ENCODE peak calls at places on chromosome 15, in ten cellular contexts. One of them, this sample, is unnamed.
A peak's percentile ranks its signal among the peaks of the same experiment; 100 is the strongest.

GRCh38 chr15:31930967-31931366 is 99.3 kb upstream of the CHRNA7 start:
- DNase-seq in AG10803: no peak
- DNase-seq in EH: no peak
- DNase-seq in WTC11: no peak
- DNase-seq in activated T-cell treated with anti-CD3 and anti-CD28 coated beads, Interleukin-2, amount 50 U/mL, for 1 hour: no peak
- DNase-seq in frontal cortex: no peak
- DNase-seq in posterior vena cava: no peak
- DNase-seq in GDM1: no peak
- DNase-seq in anterior cingulate cortex: no peak
- DNase-seq in amniotic stem cell: no peak
- DNase-seq in this sample: no peak

GRCh38 chr15:84961114-84961452 is 20.6 kb upstream of the PDE8A start:
- DNase-seq in AG10803: peak; percentile 42
- DNase-seq in EH: peak; percentile 70
- DNase-seq in WTC11: no peak
- DNase-seq in activated T-cell treated with anti-CD3 and anti-CD28 coated beads, Interleukin-2, amount 50 U/mL, for 1 hour: no peak
- DNase-seq in frontal cortex: no peak
- DNase-seq in posterior vena cava: no peak
- DNase-seq in GDM1: no peak
- DNase-seq in anterior cingulate cortex: no peak
- DNase-seq in amniotic stem cell: peak; percentile 36
- DNase-seq in this sample: peak; percentile 80

GRCh38 chr15:58598829-58599210 is 150.7 kb downstream of the ADAM10 start:
- DNase-seq in AG10803: no peak
- DNase-seq in EH: no peak
- DNase-seq in WTC11: no peak
- DNase-seq in activated T-cell treated with anti-CD3 and anti-CD28 coated beads, Interleukin-2, amount 50 U/mL, for 1 hour: no peak
- DNase-seq in frontal cortex: no peak
- DNase-seq in posterior vena cava: no peak
- DNase-seq in GDM1: no peak
- DNase-seq in anterior cingulate cortex: no peak
- DNase-seq in amniotic stem cell: no peak
- DNase-seq in this sample: no peak

GRCh38 chr15:89090791-89091666 is 2.8 kb downstream of the ABHD2 start:
- DNase-seq in AG10803: peak; percentile 72
- DNase-seq in EH: peak; percentile 89
- DNase-seq in WTC11: no peak
- DNase-seq in activated T-cell treated with anti-CD3 and anti-CD28 coated beads, Interleukin-2, amount 50 U/mL, for 1 hour: peak; percentile 52
- DNase-seq in frontal cortex: no peak
- DNase-seq in posterior vena cava: peak; percentile 92
- DNase-seq in GDM1: peak; percentile 55
- DNase-seq in anterior cingulate cortex: peak; percentile 26
- DNase-seq in amniotic stem cell: peak; percentile 44
- DNase-seq in this sample: peak; percentile 89

GRCh38 chr15:83784975-83785374 is 131.1 kb downstream of the ADAMTSL3 start:
- DNase-seq in AG10803: no peak
- DNase-seq in EH: no peak
- DNase-seq in WTC11: no peak
- DNase-seq in activated T-cell treated with anti-CD3 and anti-CD28 coated beads, Interleukin-2, amount 50 U/mL, for 1 hour: no peak
- DNase-seq in frontal cortex: no peak
- DNase-seq in posterior vena cava: no peak
- DNase-seq in GDM1: no peak
- DNase-seq in anterior cingulate cortex: no peak
- DNase-seq in amniotic stem cell: no peak
- DNase-seq in this sample: no peak

GRCh38 chr15:28786521-28786920 is 61.9 kb downstream of the GOLGA6L7 start:
- DNase-seq in AG10803: peak; percentile 70
- DNase-seq in EH: peak; percentile 25
- DNase-seq in WTC11: no peak
- DNase-seq in activated T-cell treated with anti-CD3 and anti-CD28 coated beads, Interleukin-2, amount 50 U/mL, for 1 hour: no peak
- DNase-seq in frontal cortex: no peak
- DNase-seq in posterior vena cava: no peak
- DNase-seq in GDM1: no peak
- DNase-seq in anterior cingulate cortex: no peak
- DNase-seq in amniotic stem cell: no peak
- DNase-seq in this sample: no peak

GRCh38 chr15:91782221-91782620 is 71.3 kb upstream of the SLCO3A1 start:
- DNase-seq in AG10803: no peak
- DNase-seq in EH: no peak
- DNase-seq in WTC11: no peak
- DNase-seq in activated T-cell treated with anti-CD3 and anti-CD28 coated beads, Interleukin-2, amount 50 U/mL, for 1 hour: no peak
- DNase-seq in frontal cortex: no peak
- DNase-seq in posterior vena cava: no peak
- DNase-seq in GDM1: no peak
- DNase-seq in anterior cingulate cortex: no peak
- DNase-seq in amniotic stem cell: no peak
- DNase-seq in this sample: no peak

GRCh38 chr15:79524531-79524930 is 92.4 kb downstream of the MINAR1 start:
- DNase-seq in AG10803: no peak
- DNase-seq in EH: no peak
- DNase-seq in WTC11: no peak
- DNase-seq in activated T-cell treated with anti-CD3 and anti-CD28 coated beads, Interleukin-2, amount 50 U/mL, for 1 hour: no peak
- DNase-seq in frontal cortex: no peak
- DNase-seq in posterior vena cava: no peak
- DNase-seq in GDM1: no peak
- DNase-seq in anterior cingulate cortex: no peak
- DNase-seq in amniotic stem cell: no peak
- DNase-seq in this sample: no peak

GRCh38 chr15:89030311-89030710 is 57.9 kb upstream of the ABHD2 start:
- DNase-seq in AG10803: no peak
- DNase-seq in EH: peak; percentile 47
- DNase-seq in WTC11: no peak
- DNase-seq in activated T-cell treated with anti-CD3 and anti-CD28 coated beads, Interleukin-2, amount 50 U/mL, for 1 hour: no peak
- DNase-seq in frontal cortex: no peak
- DNase-seq in posterior vena cava: no peak
- DNase-seq in GDM1: no peak
- DNase-seq in anterior cingulate cortex: no peak
- DNase-seq in amniotic stem cell: no peak
- DNase-seq in this sample: peak; percentile 47

GRCh38 chr15:100572362-100572983 is 29.5 kb downstream of the LINS1 start:
- DNase-seq in AG10803: peak; percentile 24
- DNase-seq in EH: peak; percentile 15
- DNase-seq in WTC11: no peak
- DNase-seq in activated T-cell treated with anti-CD3 and anti-CD28 coated beads, Interleukin-2, amount 50 U/mL, for 1 hour: no peak
- DNase-seq in frontal cortex: no peak
- DNase-seq in posterior vena cava: no peak
- DNase-seq in GDM1: no peak
- DNase-seq in anterior cingulate cortex: no peak
- DNase-seq in amniotic stem cell: no peak
- DNase-seq in this sample: peak; percentile 17

GRCh38 chr15:47787875-47788274 is 70.6 kb downstream of the SEMA6D start:
- DNase-seq in AG10803: no peak
- DNase-seq in EH: no peak
- DNase-seq in WTC11: no peak
- DNase-seq in activated T-cell treated with anti-CD3 and anti-CD28 coated beads, Interleukin-2, amount 50 U/mL, for 1 hour: no peak
- DNase-seq in frontal cortex: no peak
- DNase-seq in posterior vena cava: no peak
- DNase-seq in GDM1: no peak
- DNase-seq in anterior cingulate cortex: no peak
- DNase-seq in amniotic stem cell: no peak
- DNase-seq in this sample: no peak

GRCh38 chr15:48914717-48915116 is 36.8 kb downstream of the EID1 start:
- DNase-seq in AG10803: no peak
- DNase-seq in EH: no peak
- DNase-seq in WTC11: no peak
- DNase-seq in activated T-cell treated with anti-CD3 and anti-CD28 coated beads, Interleukin-2, amount 50 U/mL, for 1 hour: no peak
- DNase-seq in frontal cortex: no peak
- DNase-seq in posterior vena cava: no peak
- DNase-seq in GDM1: no peak
- DNase-seq in anterior cingulate cortex: no peak
- DNase-seq in amniotic stem cell: no peak
- DNase-seq in this sample: no peak

GRCh38 chr15:69668963-69669362 is 216.3 kb downstream of the RPLP1 start:
- DNase-seq in AG10803: no peak
- DNase-seq in EH: no peak
- DNase-seq in WTC11: no peak
- DNase-seq in activated T-cell treated with anti-CD3 and anti-CD28 coated beads, Interleukin-2, amount 50 U/mL, for 1 hour: no peak
- DNase-seq in frontal cortex: no peak
- DNase-seq in posterior vena cava: peak; percentile 67
- DNase-seq in GDM1: peak; percentile 52
- DNase-seq in anterior cingulate cortex: no peak
- DNase-seq in amniotic stem cell: no peak
- DNase-seq in this sample: peak; percentile 3

GRCh38 chr15:85941186-85941855 is 138.3 kb upstream of the AGBL1 start:
- DNase-seq in AG10803: peak; percentile 15
- DNase-seq in EH: no peak
- DNase-seq in WTC11: no peak
- DNase-seq in activated T-cell treated with anti-CD3 and anti-CD28 coated beads, Interleukin-2, amount 50 U/mL, for 1 hour: no peak
- DNase-seq in frontal cortex: no peak
- DNase-seq in posterior vena cava: no peak
- DNase-seq in GDM1: no peak
- DNase-seq in anterior cingulate cortex: no peak
- DNase-seq in amniotic stem cell: no peak
- DNase-seq in this sample: peak; percentile 67

GRCh38 chr15:78850926-78851600 is 21.6 kb upstream of the MORF4L1 start:
- DNase-seq in AG10803: no peak
- DNase-seq in EH: no peak
- DNase-seq in WTC11: no peak
- DNase-seq in activated T-cell treated with anti-CD3 and anti-CD28 coated beads, Interleukin-2, amount 50 U/mL, for 1 hour: no peak
- DNase-seq in frontal cortex: no peak
- DNase-seq in posterior vena cava: peak; percentile 29
- DNase-seq in GDM1: no peak
- DNase-seq in anterior cingulate cortex: peak; percentile 49
- DNase-seq in amniotic stem cell: no peak
- DNase-seq in this sample: no peak

GRCh38 chr15:95922431-95922830 is 408.1 kb upstream of the NR2F2 start:
- DNase-seq in AG10803: no peak
- DNase-seq in EH: no peak
- DNase-seq in WTC11: no peak
- DNase-seq in activated T-cell treated with anti-CD3 and anti-CD28 coated beads, Interleukin-2, amount 50 U/mL, for 1 hour: no peak
- DNase-seq in frontal cortex: no peak
- DNase-seq in posterior vena cava: no peak
- DNase-seq in GDM1: no peak
- DNase-seq in anterior cingulate cortex: no peak
- DNase-seq in amniotic stem cell: no peak
- DNase-seq in this sample: peak; percentile 11

GRCh38 chr15:48365575-48365974 is 34.3 kb downstream of the DUT start:
- DNase-seq in AG10803: no peak
- DNase-seq in EH: no peak
- DNase-seq in WTC11: no peak
- DNase-seq in activated T-cell treated with anti-CD3 and anti-CD28 coated beads, Interleukin-2, amount 50 U/mL, for 1 hour: no peak
- DNase-seq in frontal cortex: no peak
- DNase-seq in posterior vena cava: no peak
- DNase-seq in GDM1: no peak
- DNase-seq in anterior cingulate cortex: no peak
- DNase-seq in amniotic stem cell: no peak
- DNase-seq in this sample: no peak

GRCh38 chr15:98776607-98777281 is 128.4 kb downstream of the IGF1R start:
- DNase-seq in AG10803: peak; percentile 85
- DNase-seq in EH: peak; percentile 27
- DNase-seq in WTC11: no peak
- DNase-seq in activated T-cell treated with anti-CD3 and anti-CD28 coated beads, Interleukin-2, amount 50 U/mL, for 1 hour: peak; percentile 27
- DNase-seq in frontal cortex: no peak
- DNase-seq in posterior vena cava: no peak
- DNase-seq in GDM1: no peak
- DNase-seq in anterior cingulate cortex: no peak
- DNase-seq in amniotic stem cell: no peak
- DNase-seq in this sample: peak; percentile 38

GRCh38 chr15:78056714-78057269 is 20.7 kb downstream of the TBC1D2B start:
- DNase-seq in AG10803: peak; percentile 50
- DNase-seq in EH: peak; percentile 50
- DNase-seq in WTC11: peak; percentile 10
- DNase-seq in activated T-cell treated with anti-CD3 and anti-CD28 coated beads, Interleukin-2, amount 50 U/mL, for 1 hour: peak; percentile 52
- DNase-seq in frontal cortex: no peak
- DNase-seq in posterior vena cava: no peak
- DNase-seq in GDM1: peak; percentile 70
- DNase-seq in anterior cingulate cortex: no peak
- DNase-seq in amniotic stem cell: no peak
- DNase-seq in this sample: peak; percentile 80

GRCh38 chr15:40111888-40112287 is 3.2 kb upstream of the BMF start:
- DNase-seq in AG10803: no peak
- DNase-seq in EH: no peak
- DNase-seq in WTC11: no peak
- DNase-seq in activated T-cell treated with anti-CD3 and anti-CD28 coated beads, Interleukin-2, amount 50 U/mL, for 1 hour: no peak
- DNase-seq in frontal cortex: no peak
- DNase-seq in posterior vena cava: no peak
- DNase-seq in GDM1: no peak
- DNase-seq in anterior cingulate cortex: no peak
- DNase-seq in amniotic stem cell: no peak
- DNase-seq in this sample: no peak

GRCh38 chr15:85750319-85750806 is 44.4 kb downstream of the KLHL25 start:
- DNase-seq in AG10803: peak; percentile 67
- DNase-seq in EH: peak; percentile 22
- DNase-seq in WTC11: no peak
- DNase-seq in activated T-cell treated with anti-CD3 and anti-CD28 coated beads, Interleukin-2, amount 50 U/mL, for 1 hour: no peak
- DNase-seq in frontal cortex: no peak
- DNase-seq in posterior vena cava: peak; percentile 95
- DNase-seq in GDM1: no peak
- DNase-seq in anterior cingulate cortex: peak; percentile 69
- DNase-seq in amniotic stem cell: no peak
- DNase-seq in this sample: no peak

GRCh38 chr15:79045041-79045440 is 45.5 kb downstream of the RASGRF1 start:
- DNase-seq in AG10803: no peak
- DNase-seq in EH: no peak
- DNase-seq in WTC11: no peak
- DNase-seq in activated T-cell treated with anti-CD3 and anti-CD28 coated beads, Interleukin-2, amount 50 U/mL, for 1 hour: no peak
- DNase-seq in frontal cortex: no peak
- DNase-seq in posterior vena cava: peak; percentile 16
- DNase-seq in GDM1: no peak
- DNase-seq in anterior cingulate cortex: no peak
- DNase-seq in amniotic stem cell: no peak
- DNase-seq in this sample: no peak

GRCh38 chr15:70767668-70768067 is 4.3 kb upstream of the UACA start:
- DNase-seq in AG10803: no peak
- DNase-seq in EH: peak; percentile 21
- DNase-seq in WTC11: no peak
- DNase-seq in activated T-cell treated with anti-CD3 and anti-CD28 coated beads, Interleukin-2, amount 50 U/mL, for 1 hour: no peak
- DNase-seq in frontal cortex: no peak
- DNase-seq in posterior vena cava: no peak
- DNase-seq in GDM1: no peak
- DNase-seq in anterior cingulate cortex: no peak
- DNase-seq in amniotic stem cell: no peak
- DNase-seq in this sample: no peak

GRCh38 chr15:90343391-90343790 is 8.7 kb upstream of the ZNF774 start:
- DNase-seq in AG10803: no peak
- DNase-seq in EH: peak; percentile 81
- DNase-seq in WTC11: no peak
- DNase-seq in activated T-cell treated with anti-CD3 and anti-CD28 coated beads, Interleukin-2, amount 50 U/mL, for 1 hour: no peak
- DNase-seq in frontal cortex: no peak
- DNase-seq in posterior vena cava: peak; percentile 84
- DNase-seq in GDM1: no peak
- DNase-seq in anterior cingulate cortex: no peak
- DNase-seq in amniotic stem cell: no peak
- DNase-seq in this sample: peak; percentile 68

GRCh38 chr15:76335129-76335850 is 1.3 kb upstream of the ISL2 start:
- DNase-seq in AG10803: no peak
- DNase-seq in EH: peak; percentile 52
- DNase-seq in WTC11: peak; percentile 63
- DNase-seq in activated T-cell treated with anti-CD3 and anti-CD28 coated beads, Interleukin-2, amount 50 U/mL, for 1 hour: no peak
- DNase-seq in frontal cortex: no peak
- DNase-seq in posterior vena cava: no peak
- DNase-seq in GDM1: no peak
- DNase-seq in anterior cingulate cortex: no peak
- DNase-seq in amniotic stem cell: no peak
- DNase-seq in this sample: no peak

This sample was measured in LHCN-M2.